ENCODE peak calls at places on chromosomes 6 and 20, in five cellular contexts. Y, P, C, K and A are unnamed samples.

GRCh38 chr6:103800131-103800670 is 1059.5 kb downstream of the HACE1 start:
- DNase-seq in Y (no peak), P (no peak), C (no peak), K (no peak), A (no peak)

GRCh38 chr6:2945069-2945452 is 26.3 kb downstream of the SERPINB6 start:
- DNase-seq in Y (no peak), P (no peak), C (no peak), K (peak), A (no peak)

GRCh38 chr6:130848945-130849344 is 21.7 kb downstream of the SMLR1 start:
- DNase-seq in Y (no peak), P (no peak), C (no peak), K (no peak), A (no peak)

GRCh38 chr6:105609375-105609991 is 206.6 kb upstream of the PREP start:
- DNase-seq in Y (no peak), P (no peak), C (no peak), K (no peak), A (peak)

GRCh38 chr20:56222945-56223344 is 25.6 kb upstream of the MC3R start:
- DNase-seq in Y (no peak), P (no peak), C (no peak), K (no peak), A (no peak)

GRCh38 chr6:55918639-55919038 is 43.2 kb upstream of the BMP5 start:
- DNase-seq in Y (no peak), P (peak), C (peak), K (no peak), A (peak)

GRCh38 chr6:111027219-111027618 is 45.4 kb downstream of the RPF2 start:
- DNase-seq in Y (no peak), P (no peak), C (no peak), K (no peak), A (no peak)

GRCh38 chr20:32352101-32352720 is 5.9 kb upstream of the ASXL1 start:
- DNase-seq in Y (no peak), P (no peak), C (no peak), K (no peak), A (no peak)

GRCh38 chr6:84967389-84967788 is 203.0 kb upstream of the TBX18 start:
- DNase-seq in Y (no peak), P (no peak), C (peak), K (peak), A (peak)

GRCh38 chr20:25481235-25481917 is 73.9 kb downstream of the GINS1 start:
- DNase-seq in Y (no peak), P (no peak), C (no peak), K (no peak), A (no peak)

GRCh38 chr6:5679696-5680494 is 326.8 kb downstream of the NRN1 start:
- DNase-seq in Y (no peak), P (no peak), C (no peak), K (no peak), A (no peak)

GRCh38 chr20:57947421-57948176 is 237.8 kb upstream of the PMEPA1 start:
- DNase-seq in Y (peak), P (peak), C (no peak), K (no peak), A (peak)

GRCh38 chr6:37507690-37508421 is 8.2 kb upstream of the CCDC167 start:
- DNase-seq in Y (no peak), P (no peak), C (no peak), K (no peak), A (no peak)